ENCODE peak calls at places on chromosomes 6 and 20, in seven cellular contexts. One of them, this sample, is unnamed.

GRCh38 chr20:62702886-62703852 is 5.5 kb upstream of the NTSR1 start:
- DNase-seq in OCI-LY7: no peak
- DNase-seq in upper lobe of right lung: no peak
- DNase-seq in choroid plexus epithelial cell: peak
- DNase-seq in heart right ventricle: no peak
- DNase-seq in colonic mucosa: no peak
- DNase-seq in dorsolateral prefrontal cortex: no peak
- DNase-seq in this sample: no peak

GRCh38 chr6:72911463-72912153 is 289.7 kb downstream of the KCNQ5 start:
- DNase-seq in OCI-LY7: no peak
- DNase-seq in colonic mucosa: no peak
- DNase-seq in dorsolateral prefrontal cortex: no peak
- DNase-seq in upper lobe of right lung: no peak
- DNase-seq in choroid plexus epithelial cell: peak
- DNase-seq in heart right ventricle: no peak
- DNase-seq in this sample: no peak

GRCh38 chr6:151690303-151690702 is 117.2 kb upstream of the ESR1 start:
- DNase-seq in dorsolateral prefrontal cortex: no peak
- DNase-seq in heart right ventricle: no peak
- DNase-seq in choroid plexus epithelial cell: peak
- DNase-seq in OCI-LY7: peak
- DNase-seq in upper lobe of right lung: no peak
- DNase-seq in colonic mucosa: no peak
- DNase-seq in this sample: peak

GRCh38 chr6:20620043-20620442 is 85.8 kb downstream of the CDKAL1 start:
- DNase-seq in heart right ventricle: no peak
- DNase-seq in colonic mucosa: no peak
- DNase-seq in dorsolateral prefrontal cortex: no peak
- DNase-seq in choroid plexus epithelial cell: peak
- DNase-seq in OCI-LY7: no peak
- DNase-seq in upper lobe of right lung: no peak
- DNase-seq in this sample: no peak

GRCh38 chr6:163324928-163325784 is 89.4 kb upstream of the QKI start:
- DNase-seq in upper lobe of right lung: no peak
- DNase-seq in OCI-LY7: no peak
- DNase-seq in colonic mucosa: no peak
- DNase-seq in choroid plexus epithelial cell: peak
- DNase-seq in dorsolateral prefrontal cortex: peak
- DNase-seq in heart right ventricle: no peak
- DNase-seq in this sample: no peak

GRCh38 chr20:49394264-49394663 is 88.2 kb downstream of the KCNB1 start:
- DNase-seq in dorsolateral prefrontal cortex: no peak
- DNase-seq in upper lobe of right lung: no peak
- DNase-seq in colonic mucosa: no peak
- DNase-seq in OCI-LY7: no peak
- DNase-seq in heart right ventricle: no peak
- DNase-seq in choroid plexus epithelial cell: peak
- DNase-seq in this sample: no peak

GRCh38 chr6:148497256-148497655 is 154.6 kb downstream of the SASH1 start:
- DNase-seq in choroid plexus epithelial cell: peak
- DNase-seq in dorsolateral prefrontal cortex: no peak
- DNase-seq in upper lobe of right lung: no peak
- DNase-seq in heart right ventricle: no peak
- DNase-seq in colonic mucosa: no peak
- DNase-seq in OCI-LY7: no peak
- DNase-seq in this sample: no peak

GRCh38 chr6:33869826-33870423 is 66.1 kb upstream of the MLN start:
- DNase-seq in colonic mucosa: no peak
- DNase-seq in choroid plexus epithelial cell: no peak
- DNase-seq in upper lobe of right lung: no peak
- DNase-seq in heart right ventricle: no peak
- DNase-seq in OCI-LY7: no peak
- DNase-seq in dorsolateral prefrontal cortex: no peak
- DNase-seq in this sample: no peak

GRCh38 chr6:98136333-98136732 is 698.0 kb upstream of the POU3F2 start:
- DNase-seq in dorsolateral prefrontal cortex: no peak
- DNase-seq in upper lobe of right lung: no peak
- DNase-seq in heart right ventricle: no peak
- DNase-seq in OCI-LY7: no peak
- DNase-seq in choroid plexus epithelial cell: no peak
- DNase-seq in colonic mucosa: no peak
- DNase-seq in this sample: no peak

GRCh38 chr6:35415065-35415880 is 36.9 kb upstream of the FANCE start:
- DNase-seq in upper lobe of right lung: peak
- DNase-seq in choroid plexus epithelial cell: peak
- DNase-seq in heart right ventricle: peak
- DNase-seq in OCI-LY7: peak
- DNase-seq in dorsolateral prefrontal cortex: peak
- DNase-seq in colonic mucosa: peak
- DNase-seq in this sample: no peak

GRCh38 chr6:99232003-99232402 is 117.5 kb downstream of the FAXC start:
- DNase-seq in dorsolateral prefrontal cortex: no peak
- DNase-seq in colonic mucosa: no peak
- DNase-seq in heart right ventricle: no peak
- DNase-seq in OCI-LY7: no peak
- DNase-seq in choroid plexus epithelial cell: no peak
- DNase-seq in upper lobe of right lung: no peak
- DNase-seq in this sample: no peak

GRCh38 chr6:135909737-135910387 is 58.4 kb downstream of the PDE7B start:
- DNase-seq in choroid plexus epithelial cell: peak
- DNase-seq in upper lobe of right lung: no peak
- DNase-seq in heart right ventricle: peak
- DNase-seq in colonic mucosa: peak
- DNase-seq in OCI-LY7: peak
- DNase-seq in dorsolateral prefrontal cortex: no peak
- DNase-seq in this sample: peak

GRCh38 chr6:97524846-97525245 is 241.8 kb upstream of the MMS22L start:
- DNase-seq in dorsolateral prefrontal cortex: peak
- DNase-seq in upper lobe of right lung: no peak
- DNase-seq in OCI-LY7: no peak
- DNase-seq in heart right ventricle: no peak
- DNase-seq in colonic mucosa: no peak
- DNase-seq in choroid plexus epithelial cell: no peak
- DNase-seq in this sample: no peak

GRCh38 chr6:130033999-130034814 is 15.8 kb downstream of the L3MBTL3 start:
- DNase-seq in choroid plexus epithelial cell: peak
- DNase-seq in upper lobe of right lung: no peak
- DNase-seq in colonic mucosa: no peak
- DNase-seq in OCI-LY7: no peak
- DNase-seq in dorsolateral prefrontal cortex: no peak
- DNase-seq in heart right ventricle: no peak
- DNase-seq in this sample: no peak

GRCh38 chr20:7410150-7410549 is 530.1 kb downstream of the HAO1 start:
- DNase-seq in choroid plexus epithelial cell: peak
- DNase-seq in upper lobe of right lung: no peak
- DNase-seq in heart right ventricle: no peak
- DNase-seq in dorsolateral prefrontal cortex: no peak
- DNase-seq in OCI-LY7: no peak
- DNase-seq in colonic mucosa: no peak
- DNase-seq in this sample: no peak

GRCh38 chr20:58891076-58891685 is 38.7 kb downstream of the GNAS start:
- DNase-seq in dorsolateral prefrontal cortex: no peak
- DNase-seq in upper lobe of right lung: peak
- DNase-seq in colonic mucosa: peak
- DNase-seq in OCI-LY7: peak
- DNase-seq in heart right ventricle: peak
- DNase-seq in choroid plexus epithelial cell: peak
- DNase-seq in this sample: no peak

GRCh38 chr6:14254505-14254904 is 136.9 kb downstream of the CD83 start:
- DNase-seq in heart right ventricle: no peak
- DNase-seq in dorsolateral prefrontal cortex: no peak
- DNase-seq in colonic mucosa: no peak
- DNase-seq in upper lobe of right lung: no peak
- DNase-seq in choroid plexus epithelial cell: no peak
- DNase-seq in OCI-LY7: peak
- DNase-seq in this sample: peak

GRCh38 chr6:140475086-140475485 is 1100.6 kb upstream of the CITED2 start:
- DNase-seq in OCI-LY7: no peak
- DNase-seq in dorsolateral prefrontal cortex: no peak
- DNase-seq in upper lobe of right lung: no peak
- DNase-seq in colonic mucosa: no peak
- DNase-seq in heart right ventricle: no peak
- DNase-seq in choroid plexus epithelial cell: peak
- DNase-seq in this sample: no peak

GRCh38 chr6:2830183-2830582 is 11.5 kb downstream of the SERPINB1 start:
- DNase-seq in dorsolateral prefrontal cortex: no peak
- DNase-seq in colonic mucosa: no peak
- DNase-seq in OCI-LY7: no peak
- DNase-seq in choroid plexus epithelial cell: no peak
- DNase-seq in heart right ventricle: no peak
- DNase-seq in upper lobe of right lung: no peak
- DNase-seq in this sample: no peak

GRCh38 chr6:168574075-168574698 is 133.2 kb downstream of the SMOC2 start:
- DNase-seq in colonic mucosa: no peak
- DNase-seq in OCI-LY7: no peak
- DNase-seq in heart right ventricle: no peak
- DNase-seq in choroid plexus epithelial cell: no peak
- DNase-seq in dorsolateral prefrontal cortex: no peak
- DNase-seq in upper lobe of right lung: no peak
- DNase-seq in this sample: no peak

GRCh38 chr6:125066964-125067363 is 86.6 kb upstream of the TPD52L1 start:
- DNase-seq in dorsolateral prefrontal cortex: no peak
- DNase-seq in heart right ventricle: no peak
- DNase-seq in choroid plexus epithelial cell: peak
- DNase-seq in colonic mucosa: no peak
- DNase-seq in OCI-LY7: no peak
- DNase-seq in upper lobe of right lung: no peak
- DNase-seq in this sample: no peak

GRCh38 chr6:3748208-3748701 is 3.3 kb downstream of the PXDC1 start:
- DNase-seq in colonic mucosa: peak
- DNase-seq in upper lobe of right lung: no peak
- DNase-seq in choroid plexus epithelial cell: peak
- DNase-seq in dorsolateral prefrontal cortex: peak
- DNase-seq in OCI-LY7: peak
- DNase-seq in heart right ventricle: peak
- DNase-seq in this sample: no peak

GRCh38 chr6:54910326-54910952 is 63.9 kb downstream of the FAM83B start:
- DNase-seq in colonic mucosa: peak
- DNase-seq in OCI-LY7: no peak
- DNase-seq in heart right ventricle: no peak
- DNase-seq in dorsolateral prefrontal cortex: no peak
- DNase-seq in upper lobe of right lung: no peak
- DNase-seq in choroid plexus epithelial cell: peak
- DNase-seq in this sample: no peak

GRCh38 chr6:43772571-43773049 is 2.6 kb downstream of the VEGFA start:
- DNase-seq in colonic mucosa: peak
- DNase-seq in heart right ventricle: peak
- DNase-seq in upper lobe of right lung: no peak
- DNase-seq in dorsolateral prefrontal cortex: no peak
- DNase-seq in choroid plexus epithelial cell: peak
- DNase-seq in OCI-LY7: peak
- DNase-seq in this sample: no peak

GRCh38 chr6:43773050-43773956 is 3.3 kb downstream of the VEGFA start:
- DNase-seq in colonic mucosa: peak
- DNase-seq in choroid plexus epithelial cell: peak
- DNase-seq in heart right ventricle: peak
- DNase-seq in upper lobe of right lung: peak
- DNase-seq in dorsolateral prefrontal cortex: no peak
- DNase-seq in OCI-LY7: peak
- DNase-seq in this sample: no peak

GRCh38 chr6:43770417-43771209 is 602 bp downstream of the VEGFA start:
- DNase-seq in upper lobe of right lung: peak
- DNase-seq in dorsolateral prefrontal cortex: no peak
- DNase-seq in choroid plexus epithelial cell: peak
- DNase-seq in heart right ventricle: peak
- DNase-seq in colonic mucosa: peak
- DNase-seq in OCI-LY7: peak
- DNase-seq in this sample: no peak

GRCh38 chr6:43771210-43771857 is 1.3 kb downstream of the VEGFA start:
- DNase-seq in heart right ventricle: peak
- DNase-seq in upper lobe of right lung: peak
- DNase-seq in choroid plexus epithelial cell: peak
- DNase-seq in OCI-LY7: peak
- DNase-seq in dorsolateral prefrontal cortex: no peak
- DNase-seq in colonic mucosa: peak
- DNase-seq in this sample: no peak

DNA sequence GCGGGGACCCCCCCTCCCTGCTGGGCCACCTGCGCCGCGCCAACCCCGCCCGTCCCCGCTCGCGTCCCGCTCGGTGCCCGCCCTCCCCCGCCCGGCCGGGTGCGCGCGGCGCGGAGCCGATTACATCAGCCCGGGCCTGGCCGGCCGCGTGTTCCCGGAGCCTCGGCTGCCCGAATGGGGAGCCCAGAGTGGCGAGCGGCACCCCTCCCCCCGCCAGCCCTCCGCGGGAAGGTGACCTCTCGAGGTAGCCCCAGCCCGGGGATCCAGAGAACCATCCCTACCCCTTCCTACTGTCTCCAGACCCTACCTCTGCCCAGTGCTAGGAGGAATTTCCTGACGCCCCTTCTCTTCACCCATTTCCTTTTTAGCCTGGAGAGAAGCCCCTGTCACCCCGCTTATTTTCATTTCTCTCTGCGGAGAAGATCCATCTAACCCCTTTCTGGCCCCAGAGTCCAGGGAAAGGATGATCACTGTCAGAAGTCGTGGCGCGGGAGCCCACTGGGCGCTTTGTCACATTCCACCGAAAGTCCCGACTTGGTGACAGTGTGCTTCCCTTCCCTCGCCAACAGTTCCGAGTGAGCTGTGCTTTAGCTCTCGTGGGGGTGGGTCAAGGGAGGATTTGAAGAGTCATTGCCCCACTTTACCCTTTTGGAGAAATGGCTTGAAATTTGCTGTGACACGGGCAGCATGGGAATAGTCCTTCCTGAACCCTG is 2.0 kb downstream of the VEGFA start:
- DNase-seq in dorsolateral prefrontal cortex: no peak
- DNase-seq in choroid plexus epithelial cell: peak
- DNase-seq in heart right ventricle: no peak
- DNase-seq in upper lobe of right lung: peak
- DNase-seq in OCI-LY7: peak
- DNase-seq in colonic mucosa: peak
- DNase-seq in this sample: no peak
- H3K4me3 ChIP-seq in dorsolateral prefrontal cortex: peak
- H3K4me3 ChIP-seq in choroid plexus epithelial cell: peak
- H3K4me3 ChIP-seq in heart right ventricle: peak
- H3K4me3 ChIP-seq in upper lobe of right lung: peak
- H3K4me3 ChIP-seq in OCI-LY7: peak
- H3K4me3 ChIP-seq in colonic mucosa: peak
- H3K4me3 ChIP-seq in this sample: peak

GRCh38 chr6:37626915-37627314 is 70.8 kb downstream of the MDGA1 start:
- DNase-seq in OCI-LY7: no peak
- DNase-seq in choroid plexus epithelial cell: no peak
- DNase-seq in upper lobe of right lung: no peak
- DNase-seq in dorsolateral prefrontal cortex: no peak
- DNase-seq in heart right ventricle: no peak
- DNase-seq in colonic mucosa: no peak
- DNase-seq in this sample: no peak
- H3K4me3 ChIP-seq in OCI-LY7: no peak
- H3K4me3 ChIP-seq in choroid plexus epithelial cell: no peak
- H3K4me3 ChIP-seq in upper lobe of right lung: no peak
- H3K4me3 ChIP-seq in dorsolateral prefrontal cortex: no peak
- H3K4me3 ChIP-seq in heart right ventricle: no peak
- H3K4me3 ChIP-seq in colonic mucosa: no peak
- H3K4me3 ChIP-seq in this sample: no peak

GRCh38 chr6:53530346-53530745 is 14.6 kb downstream of the GCLC start:
- DNase-seq in choroid plexus epithelial cell: peak
- DNase-seq in heart right ventricle: peak
- DNase-seq in upper lobe of right lung: no peak
- DNase-seq in OCI-LY7: no peak
- DNase-seq in colonic mucosa: no peak
- DNase-seq in dorsolateral prefrontal cortex: no peak
- DNase-seq in this sample: no peak
- H3K4me3 ChIP-seq in choroid plexus epithelial cell: no peak
- H3K4me3 ChIP-seq in heart right ventricle: no peak
- H3K4me3 ChIP-seq in upper lobe of right lung: no peak
- H3K4me3 ChIP-seq in OCI-LY7: no peak
- H3K4me3 ChIP-seq in colonic mucosa: no peak
- H3K4me3 ChIP-seq in dorsolateral prefrontal cortex: no peak
- H3K4me3 ChIP-seq in this sample: no peak

GRCh38 chr20:43916875-43917371 is 2.3 kb downstream of the TOX2 start:
- DNase-seq in upper lobe of right lung: peak
- DNase-seq in colonic mucosa: no peak
- DNase-seq in dorsolateral prefrontal cortex: no peak
- DNase-seq in choroid plexus epithelial cell: no peak
- DNase-seq in heart right ventricle: no peak
- DNase-seq in OCI-LY7: no peak
- DNase-seq in this sample: no peak
- H3K4me3 ChIP-seq in upper lobe of right lung: peak
- H3K4me3 ChIP-seq in colonic mucosa: no peak
- H3K4me3 ChIP-seq in dorsolateral prefrontal cortex: peak
- H3K4me3 ChIP-seq in choroid plexus epithelial cell: peak
- H3K4me3 ChIP-seq in heart right ventricle: no peak
- H3K4me3 ChIP-seq in OCI-LY7: no peak
- H3K4me3 ChIP-seq in this sample: peak